ENCODE peak calls at places on chromosomes 11 and 22, in ten cellular contexts. One of them, this sample, is unnamed. For H3K4me1, the result is how much of the 10 kb centered on the place peaks cover.

GRCh38 chr11:68962527-68963250 is 18.1 kb downstream of the MRGPRD start:
- ATAC-seq in RWPE2: no peak
- ATAC-seq in left lung: no peak
- ATAC-seq in A549: no peak
- ATAC-seq in psoas muscle: no peak
- ATAC-seq in heart right ventricle: no peak
- ATAC-seq in Panc1: no peak
- ATAC-seq in pancreas: no peak
- ATAC-seq in HCT116: no peak
- ATAC-seq in lung: no peak
- ATAC-seq in this sample: no peak

GRCh38 chr11:134236834-134237556 is 12.5 kb downstream of the VPS26B start:
- ATAC-seq in RWPE2: no peak
- ATAC-seq in left lung: no peak
- ATAC-seq in A549: no peak
- ATAC-seq in psoas muscle: no peak
- ATAC-seq in heart right ventricle: no peak
- ATAC-seq in Panc1: no peak
- ATAC-seq in pancreas: no peak
- ATAC-seq in HCT116: no peak
- ATAC-seq in lung: no peak
- ATAC-seq in this sample: no peak

GRCh38 chr11:877565-877964 is 33.0 kb downstream of the CHID1 start:
- ATAC-seq in RWPE2: peak
- ATAC-seq in left lung: no peak
- ATAC-seq in A549: peak
- ATAC-seq in psoas muscle: no peak
- ATAC-seq in heart right ventricle: no peak
- ATAC-seq in Panc1: peak
- ATAC-seq in pancreas: no peak
- ATAC-seq in HCT116: peak
- ATAC-seq in lung: no peak
- ATAC-seq in this sample: no peak

GRCh38 chr22:28911279-28911640 is 27.9 kb downstream of the ZNRF3 start:
- ATAC-seq in RWPE2: no peak
- ATAC-seq in left lung: peak
- ATAC-seq in A549: peak
- ATAC-seq in psoas muscle: peak
- ATAC-seq in heart right ventricle: peak
- ATAC-seq in Panc1: no peak
- ATAC-seq in pancreas: peak
- ATAC-seq in HCT116: no peak
- ATAC-seq in lung: no peak
- ATAC-seq in this sample: peak

GRCh38 chr11:43555811-43556210 is 124.7 kb upstream of the HSD17B12 start:
- ATAC-seq in RWPE2: peak
- ATAC-seq in left lung: peak
- ATAC-seq in A549: peak
- ATAC-seq in psoas muscle: no peak
- ATAC-seq in heart right ventricle: peak
- ATAC-seq in Panc1: no peak
- ATAC-seq in pancreas: peak
- ATAC-seq in HCT116: no peak
- ATAC-seq in lung: no peak
- ATAC-seq in this sample: peak

GRCh38 chr11:66638177-66639065 is at the start of gene RBM4:
- ATAC-seq in RWPE2: peak
- ATAC-seq in left lung: peak
- ATAC-seq in A549: peak
- ATAC-seq in psoas muscle: peak
- ATAC-seq in heart right ventricle: peak
- ATAC-seq in Panc1: peak
- ATAC-seq in pancreas: peak
- ATAC-seq in HCT116: peak
- ATAC-seq in lung: peak
- ATAC-seq in this sample: peak

GRCh38 chr11:111399187-111400031 is 20.3 kb upstream of the POU2AF1 start:
- ATAC-seq in RWPE2: no peak
- ATAC-seq in left lung: no peak
- ATAC-seq in A549: no peak
- ATAC-seq in psoas muscle: no peak
- ATAC-seq in heart right ventricle: no peak
- ATAC-seq in Panc1: no peak
- ATAC-seq in pancreas: no peak
- ATAC-seq in HCT116: no peak
- ATAC-seq in lung: no peak
- ATAC-seq in this sample: no peak

GRCh38 chr11:60175860-60176275 is 7.0 kb downstream of the MS4A6A start:
- ATAC-seq in RWPE2: no peak
- ATAC-seq in left lung: no peak
- ATAC-seq in A549: no peak
- ATAC-seq in psoas muscle: no peak
- ATAC-seq in heart right ventricle: no peak
- ATAC-seq in Panc1: no peak
- ATAC-seq in pancreas: no peak
- ATAC-seq in HCT116: no peak
- ATAC-seq in lung: no peak
- ATAC-seq in this sample: no peak

GRCh38 chr11:61842421-61842820 is 14.3 kb downstream of the FADS2 start:
- ATAC-seq in RWPE2: no peak
- ATAC-seq in left lung: no peak
- ATAC-seq in A549: no peak
- ATAC-seq in psoas muscle: no peak
- ATAC-seq in heart right ventricle: peak
- ATAC-seq in Panc1: no peak
- ATAC-seq in pancreas: no peak
- ATAC-seq in HCT116: no peak
- ATAC-seq in lung: no peak
- ATAC-seq in this sample: no peak

GRCh38 chr22:25540128-25540790 is 24.2 kb upstream of the GRK3 start:
- ATAC-seq in RWPE2: no peak
- ATAC-seq in left lung: peak
- ATAC-seq in A549: no peak
- ATAC-seq in psoas muscle: no peak
- ATAC-seq in heart right ventricle: no peak
- ATAC-seq in Panc1: no peak
- ATAC-seq in pancreas: no peak
- ATAC-seq in HCT116: no peak
- ATAC-seq in lung: no peak
- ATAC-seq in this sample: no peak

GRCh38 chr11:134401825-134402809 is 9.9 kb downstream of the B3GAT1 start:
- ATAC-seq in RWPE2: no peak
- ATAC-seq in left lung: no peak
- ATAC-seq in A549: no peak
- ATAC-seq in psoas muscle: no peak
- ATAC-seq in heart right ventricle: no peak
- ATAC-seq in Panc1: no peak
- ATAC-seq in pancreas: no peak
- ATAC-seq in HCT116: peak
- ATAC-seq in lung: no peak
- ATAC-seq in this sample: no peak

GRCh38 chr22:36326178-36327161 is 61.3 kb downstream of the MYH9 start:
- ATAC-seq in RWPE2: no peak
- ATAC-seq in left lung: no peak
- ATAC-seq in A549: no peak
- ATAC-seq in psoas muscle: no peak
- ATAC-seq in heart right ventricle: no peak
- ATAC-seq in Panc1: no peak
- ATAC-seq in pancreas: no peak
- ATAC-seq in HCT116: no peak
- ATAC-seq in lung: no peak
- ATAC-seq in this sample: no peak
- H3K4me1 ChIP-seq in RWPE2: half or more
- H3K4me1 ChIP-seq in left lung: half or more
- H3K4me1 ChIP-seq in A549: half or more
- H3K4me1 ChIP-seq in psoas muscle: half or more
- H3K4me1 ChIP-seq in heart right ventricle: half or more
- H3K4me1 ChIP-seq in Panc1: half or more
- H3K4me1 ChIP-seq in pancreas: under half
- H3K4me1 ChIP-seq in HCT116: under half
- H3K4me1 ChIP-seq in lung: half or more
- H3K4me1 ChIP-seq in this sample: half or more

GRCh38 chr11:75031771-75032549 is 43.2 kb downstream of the NEU3 start:
- ATAC-seq in RWPE2: peak
- ATAC-seq in left lung: peak
- ATAC-seq in A549: peak
- ATAC-seq in psoas muscle: peak
- ATAC-seq in heart right ventricle: peak
- ATAC-seq in Panc1: peak
- ATAC-seq in pancreas: peak
- ATAC-seq in HCT116: peak
- ATAC-seq in lung: peak
- ATAC-seq in this sample: peak
- TF ChIP-seq CTCF in RWPE2: peak
- TF ChIP-seq CTCF in left lung: peak
- TF ChIP-seq CTCF in A549: peak
- TF ChIP-seq CTCF in psoas muscle: peak
- TF ChIP-seq CTCF in heart right ventricle: peak
- TF ChIP-seq CTCF in Panc1: peak
- TF ChIP-seq CTCF in pancreas: peak
- TF ChIP-seq CTCF in HCT116: peak
- TF ChIP-seq CTCF in lung: peak
- TF ChIP-seq CTCF in this sample: peak

GRCh38 chr11:63683133-63683991 is 2.1 kb downstream of the RTN3 start:
- ATAC-seq in RWPE2: no peak
- ATAC-seq in left lung: no peak
- ATAC-seq in A549: no peak
- ATAC-seq in psoas muscle: no peak
- ATAC-seq in heart right ventricle: no peak
- ATAC-seq in Panc1: no peak
- ATAC-seq in pancreas: no peak
- ATAC-seq in HCT116: no peak
- ATAC-seq in lung: no peak
- ATAC-seq in this sample: no peak
- H3K4me1 ChIP-seq in RWPE2: under half
- H3K4me1 ChIP-seq in left lung: half or more
- H3K4me1 ChIP-seq in A549: under half
- H3K4me1 ChIP-seq in psoas muscle: half or more
- H3K4me1 ChIP-seq in heart right ventricle: half or more
- H3K4me1 ChIP-seq in Panc1: under half
- H3K4me1 ChIP-seq in pancreas: under half
- H3K4me1 ChIP-seq in HCT116: under half
- H3K4me1 ChIP-seq in lung: under half
- H3K4me1 ChIP-seq in this sample: under half

DNA sequence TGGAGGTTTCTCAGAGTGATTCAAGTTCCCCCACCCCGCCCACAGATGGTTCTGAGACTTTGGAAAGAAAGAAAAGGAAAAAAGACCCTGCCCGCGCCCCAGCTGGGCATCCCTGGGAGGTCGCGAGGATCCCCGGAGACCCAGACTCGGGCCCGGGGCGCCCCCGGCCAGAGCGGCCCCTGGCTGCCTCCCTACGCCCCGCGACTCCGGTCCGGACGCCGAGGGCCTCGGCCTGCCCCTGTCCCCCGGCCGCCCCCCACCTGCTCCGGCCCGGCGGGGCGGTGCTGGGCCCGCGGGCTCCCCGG is 2.3 kb upstream of the AIFM3 start:
- ATAC-seq in RWPE2: no peak
- ATAC-seq in left lung: no peak
- ATAC-seq in A549: no peak
- ATAC-seq in psoas muscle: no peak
- ATAC-seq in heart right ventricle: no peak
- ATAC-seq in Panc1: no peak
- ATAC-seq in pancreas: no peak
- ATAC-seq in HCT116: no peak
- ATAC-seq in lung: no peak
- ATAC-seq in this sample: no peak
- TF ChIP-seq CTCF in RWPE2: no peak
- TF ChIP-seq CTCF in left lung: no peak
- TF ChIP-seq CTCF in A549: no peak
- TF ChIP-seq CTCF in psoas muscle: no peak
- TF ChIP-seq CTCF in heart right ventricle: no peak
- TF ChIP-seq CTCF in Panc1: no peak
- TF ChIP-seq CTCF in pancreas: no peak
- TF ChIP-seq CTCF in HCT116: no peak
- TF ChIP-seq CTCF in lung: no peak
- TF ChIP-seq CTCF in this sample: no peak

GRCh38 chr11:73322986-73323306 is 14.9 kb downstream of the ARHGEF17 start:
- ATAC-seq in RWPE2: no peak
- ATAC-seq in left lung: no peak
- ATAC-seq in A549: no peak
- ATAC-seq in psoas muscle: no peak
- ATAC-seq in heart right ventricle: no peak
- ATAC-seq in Panc1: no peak
- ATAC-seq in pancreas: no peak
- ATAC-seq in HCT116: no peak
- ATAC-seq in lung: no peak
- ATAC-seq in this sample: no peak

GRCh38 chr11:73323464-73323863 is 15.4 kb downstream of the ARHGEF17 start:
- ATAC-seq in RWPE2: peak
- ATAC-seq in left lung: peak
- ATAC-seq in A549: no peak
- ATAC-seq in psoas muscle: peak
- ATAC-seq in heart right ventricle: peak
- ATAC-seq in Panc1: no peak
- ATAC-seq in pancreas: peak
- ATAC-seq in HCT116: peak
- ATAC-seq in lung: peak
- ATAC-seq in this sample: peak

GRCh38 chr11:73320786-73321325 is 12.8 kb downstream of the ARHGEF17 start:
- ATAC-seq in RWPE2: peak
- ATAC-seq in left lung: no peak
- ATAC-seq in A549: no peak
- ATAC-seq in psoas muscle: no peak
- ATAC-seq in heart right ventricle: no peak
- ATAC-seq in Panc1: no peak
- ATAC-seq in pancreas: no peak
- ATAC-seq in HCT116: no peak
- ATAC-seq in lung: no peak
- ATAC-seq in this sample: no peak

GRCh38 chr11:73322111-73322985 is 14.3 kb downstream of the ARHGEF17 start:
- ATAC-seq in RWPE2: no peak
- ATAC-seq in left lung: no peak
- ATAC-seq in A549: no peak
- ATAC-seq in psoas muscle: no peak
- ATAC-seq in heart right ventricle: no peak
- ATAC-seq in Panc1: no peak
- ATAC-seq in pancreas: no peak
- ATAC-seq in HCT116: no peak
- ATAC-seq in lung: no peak
- ATAC-seq in this sample: no peak

DNA sequence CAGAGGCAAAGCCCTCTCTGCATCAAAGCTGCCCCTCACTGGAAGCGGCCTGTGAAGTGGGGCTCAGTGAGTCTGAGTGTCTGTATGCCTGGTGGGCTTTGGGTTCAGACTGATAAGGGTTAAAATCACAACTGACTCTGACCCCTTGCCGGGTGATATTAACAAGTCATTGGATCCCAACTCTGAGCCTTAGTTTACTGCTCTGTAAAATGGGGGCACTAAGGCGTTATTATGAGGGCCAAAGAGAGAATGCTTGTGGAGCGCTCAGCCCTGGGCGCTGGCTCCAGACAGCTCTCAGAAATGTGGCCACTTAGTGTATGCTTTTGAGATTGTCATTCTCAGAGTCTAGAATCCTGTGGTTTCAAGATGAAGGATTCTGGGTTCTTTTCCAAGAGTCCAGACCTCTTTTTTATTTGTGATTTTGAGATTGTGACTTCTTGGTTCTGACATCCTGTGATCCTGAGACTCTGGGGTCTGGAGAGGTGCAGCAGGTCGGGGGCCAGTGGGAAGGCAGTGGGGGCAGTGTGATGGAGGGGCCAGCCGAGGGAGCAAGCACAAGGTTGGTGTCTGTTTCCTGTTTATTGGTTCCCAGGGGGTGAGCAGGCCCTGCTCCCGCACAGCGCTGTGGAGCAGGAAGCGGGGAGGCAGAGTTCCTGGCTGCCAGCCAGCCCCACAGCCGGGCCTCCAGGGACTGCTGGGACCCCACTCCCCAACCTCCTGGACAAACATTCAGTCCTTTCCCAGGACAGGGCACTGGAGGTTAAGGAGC is 13.4 kb downstream of the ARHGEF17 start:
- ATAC-seq in RWPE2: no peak
- ATAC-seq in left lung: no peak
- ATAC-seq in A549: no peak
- ATAC-seq in psoas muscle: peak
- ATAC-seq in heart right ventricle: peak
- ATAC-seq in Panc1: no peak
- ATAC-seq in pancreas: no peak
- ATAC-seq in HCT116: no peak
- ATAC-seq in lung: no peak
- ATAC-seq in this sample: no peak
- H3K4me1 ChIP-seq in RWPE2: under half
- H3K4me1 ChIP-seq in left lung: half or more
- H3K4me1 ChIP-seq in A549: under half
- H3K4me1 ChIP-seq in psoas muscle: under half
- H3K4me1 ChIP-seq in heart right ventricle: half or more
- H3K4me1 ChIP-seq in Panc1: under half
- H3K4me1 ChIP-seq in pancreas: under half
- H3K4me1 ChIP-seq in HCT116: under half
- H3K4me1 ChIP-seq in lung: half or more
- H3K4me1 ChIP-seq in this sample: half or more

This sample was measured in gastroesophageal sphincter.